ENCODE peak calls at places on chromosome 1, in five cellular contexts. S is renal cortical epithelial cell; C is activated CD4-positive, alpha-beta T cell treated with anti-CD3 and anti-CD28 coated beads, Interleukin-2, amount 10 ng/mL, durations not matched to agents 24 days and 14 days; R is stimulated activated naive CD4-positive, alpha-beta T cell treated with Interleukin-2 at 50 U/mL for 16 hours; L is anterior cingulate cortex. Y is an unnamed sample.

GRCh38 chr1:116066868-116067563 is 44.2 kb upstream of the MAB21L3 start:
- DNase-seq in S (no peak), C (no peak), R (no peak), L (no peak), Y (no peak)

GRCh38 chr1:242691603-242691945 is 167.1 kb upstream of the PLD5 start:
- DNase-seq in S (no peak), C (no peak), R (no peak), L (peak; percentile 3), Y (no peak)

GRCh38 chr1:59674605-59675004 is 140.1 kb upstream of the HOOK1 start:
- DNase-seq in S (peak; percentile 63), C (no peak), R (no peak), L (no peak), Y (no peak)

GRCh38 chr1:59638172-59638800 is 176.5 kb upstream of the HOOK1 start:
- DNase-seq in S (peak; percentile 80), C (no peak), R (no peak), L (no peak), Y (no peak)

GRCh38 chr1:109790735-109791494 is 27.2 kb upstream of the EPS8L3 start:
- DNase-seq in S (no peak), C (peak; percentile 94), R (peak; percentile 75), L (no peak), Y (peak; percentile 70)

GRCh38 chr1:918353-918752 is 5.4 kb upstream of the SAMD11 start:
- DNase-seq in S (no peak), C (no peak), R (no peak), L (no peak), Y (no peak)

GRCh38 chr1:41679531-41679930 is 195.0 kb upstream of the EDN2 start:
- DNase-seq in S (no peak), C (peak; percentile 62), R (no peak), L (no peak), Y (no peak)

GRCh38 chr1:158117854-158118691 is 62.6 kb upstream of the CD1D start:
- DNase-seq in S (no peak), C (peak; percentile 82), R (no peak), L (no peak), Y (peak; percentile 17)

GRCh38 chr1:43853161-43853921 is 80.3 kb upstream of the ARTN start:
- DNase-seq in S (peak; percentile 67), C (no peak), R (no peak), L (no peak), Y (peak; percentile 67)

GRCh38 chr1:68142461-68142860 is 89.9 kb downstream of the WLS start:
- DNase-seq in S (no peak), C (no peak), R (no peak), L (no peak), Y (no peak)

GRCh38 chr1:31381394-31382287 is 8.8 kb upstream of the FABP3 start:
- DNase-seq in S (no peak), C (no peak), R (no peak), L (no peak), Y (no peak)

GRCh38 chr1:73162576-73162975 is 880.2 kb upstream of the NEGR1 start:
- DNase-seq in S (no peak), C (no peak), R (no peak), L (no peak), Y (no peak)

GRCh38 chr1:179541774-179542173 is 34.0 kb downstream of the NPHS2 start:
- DNase-seq in S (no peak), C (no peak), R (no peak), L (no peak), Y (no peak)

GRCh38 chr1:27205819-27206218 is 28.6 kb upstream of the WDTC1 start:
- DNase-seq in S (no peak), C (no peak), R (no peak), L (no peak), Y (no peak)

GRCh38 chr1:240171907-240172306 is 80.2 kb downstream of the FMN2 start:
- DNase-seq in S (no peak), C (no peak), R (no peak), L (no peak), Y (no peak)

GRCh38 chr1:2543543-2544092 is 12.6 kb upstream of the TNFRSF14 start:
- DNase-seq in S (no peak), C (peak; percentile 75), R (no peak), L (peak; percentile 80), Y (peak; percentile 42)

GRCh38 chr1:245788269-245788668 is 633.5 kb downstream of the KIF26B start:
- DNase-seq in S (peak; percentile 99), C (no peak), R (no peak), L (no peak), Y (no peak)

GRCh38 chr1:47351305-47351704 is 17.7 kb downstream of the CMPK1 start:
- DNase-seq in S (peak; percentile 53), C (no peak), R (no peak), L (no peak), Y (no peak)

GRCh38 chr1:4017636-4018365 is 117.7 kb upstream of the C1orf174 start:
- DNase-seq in S (no peak), C (no peak), R (no peak), L (no peak), Y (no peak)

GRCh38 chr1:2555634-2556276 is 416 bp upstream of the TNFRSF14 start:
- DNase-seq in S (peak; percentile 29), C (peak; percentile 93), R (peak; percentile 72), L (peak; percentile 42), Y (peak; percentile 67)

GRCh38 chr1:35640380-35641232 is 720 bp downstream of the PSMB2 start:
- DNase-seq in S (no peak), C (no peak), R (no peak), L (no peak), Y (no peak)

GRCh38 chr1:36852586-36852985 is 181.7 kb downstream of the GRIK3 start:
- DNase-seq in S (no peak), C (no peak), R (no peak), L (no peak), Y (no peak)

GRCh38 chr1:22488319-22488718 is 36.7 kb downstream of the ZBTB40 start:
- DNase-seq in S (no peak), C (no peak), R (no peak), L (no peak), Y (no peak)

GRCh38 chr1:204410764-204411450 is 710 bp downstream of the PPP1R15B start:
- DNase-seq in S (no peak), C (peak; percentile 88), R (peak; percentile 30), L (no peak), Y (no peak)

GRCh38 chr1:25099343-25099951 is 132.9 kb downstream of the SYF2 start:
- DNase-seq in S (no peak), C (peak; percentile 81), R (peak; percentile 3), L (peak; percentile 19), Y (peak; percentile 73)

GRCh38 chr1:65247419-65248359 is 61.7 kb upstream of the DNAJC6 start:
- DNase-seq in S (peak; percentile 99), C (peak; percentile 45), R (no peak), L (no peak), Y (no peak)

GRCh38 chr1:54950361-54951163 is 29.9 kb upstream of the TMEM61 start:
- DNase-seq in S (peak; percentile 91), C (peak; percentile 88), R (peak; percentile 4), L (peak; percentile 76), Y (peak; percentile 48)

GRCh38 chr1:15249032-15249601 is 2.1 kb downstream of the FHAD1 start:
- DNase-seq in S (no peak), C (peak; percentile 93), R (peak; percentile 51), L (no peak), Y (peak; percentile 56)

GRCh38 chr1:153956997-153957715 is 1.3 kb downstream of the CRTC2 start:
- DNase-seq in S (no peak), C (no peak), R (no peak), L (no peak), Y (no peak)

GRCh38 chr1:182101415-182102041 is 40.0 kb upstream of the ZNF648 start:
- DNase-seq in S (peak; percentile 69), C (no peak), R (no peak), L (no peak), Y (no peak)

GRCh38 chr1:94698759-94699502 is 121.2 kb upstream of the SLC44A3 start:
- DNase-seq in S (peak; percentile 85), C (no peak), R (no peak), L (no peak), Y (no peak)

GRCh38 chr1:105343317-105343716 is 1593.6 kb downstream of the AMY1C start:
- DNase-seq in S (no peak), C (no peak), R (no peak), L (no peak), Y (no peak)

GRCh38 chr1:31027693-31028526 is 37.6 kb downstream of the PUM1 start:
- DNase-seq in S (no peak), C (no peak), R (no peak), L (no peak), Y (no peak)

GRCh38 chr1:182698977-182699672 is 14.7 kb upstream of the RGS8 start:
- DNase-seq in S (no peak), C (no peak), R (no peak), L (no peak), Y (no peak)

GRCh38 chr1:8880068-8880676 is 1.7 kb upstream of the ENO1 start:
- DNase-seq in S (peak; percentile 96), C (peak; percentile 86), R (peak; percentile 38), L (peak; percentile 26), Y (no peak)

GRCh38 chr1:151713044-151713443 is 3.6 kb downstream of the CELF3 start:
- DNase-seq in S (peak; percentile 40), C (no peak), R (no peak), L (no peak), Y (no peak)

GRCh38 chr1:92291372-92291999 is 7.3 kb downstream of the GLMN start:
- DNase-seq in S (peak; percentile 73), C (peak; percentile 73), R (no peak), L (no peak), Y (no peak)

GRCh38 chr1:4665456-4665855 is 11.0 kb downstream of the AJAP1 start:
- DNase-seq in S (no peak), C (no peak), R (no peak), L (no peak), Y (no peak)

Y was measured in effector memory CD8-positive, alpha-beta T cell.